ENCODE peak calls at places on chromosomes 11 and 22, in five cellular contexts. M, H, D, T and B are unnamed samples.

GRCh38 chr11:45859661-45860140 is 12.4 kb downstream of the CRY2 start:
- DNase-seq in M (no peak), H (no peak), D (no peak), T (peak), B (no peak)

GRCh38 chr11:10351768-10352641 is 47.1 kb downstream of the ADM start:
- DNase-seq in M (no peak), H (no peak), D (no peak), T (no peak), B (no peak)

GRCh38 chr11:86244063-86244521 is 461 bp upstream of the EED start:
- DNase-seq in M (peak), H (peak), D (peak), T (peak), B (peak)

GRCh38 chr11:47325271-47326041 is 27.0 kb downstream of the MYBPC3 start:
- DNase-seq in M (no peak), H (no peak), D (no peak), T (no peak), B (no peak)

GRCh38 chr22:25334091-25334490 is 114.7 kb downstream of the CRYBB2 start:
- DNase-seq in M (peak), H (no peak), D (peak), T (no peak), B (no peak)

GRCh38 chr11:119795231-119795630 is 66.2 kb upstream of the NECTIN1 start:
- DNase-seq in M (no peak), H (peak), D (no peak), T (no peak), B (no peak)

GRCh38 chr22:42644422-42645340 is 4.3 kb upstream of the ATP5MGL start:
- DNase-seq in M (no peak), H (no peak), D (no peak), T (peak), B (no peak)

GRCh38 chr11:86249307-86250098 is 5.0 kb downstream of the EED start:
- DNase-seq in M (no peak), H (no peak), D (no peak), T (no peak), B (no peak)

GRCh38 chr11:72116019-72116755 is 3.7 kb upstream of the ANAPC15 start:
- DNase-seq in M (no peak), H (no peak), D (no peak), T (no peak), B (no peak)

GRCh38 chr11:44733877-44734276 is 7.1 kb downstream of the TSPAN18 start:
- DNase-seq in M (no peak), H (no peak), D (no peak), T (no peak), B (no peak)

GRCh38 chr22:49824185-49824925 is 3.3 kb downstream of the BRD1 start:
- DNase-seq in M (no peak), H (no peak), D (no peak), T (no peak), B (no peak)

GRCh38 chr11:13152736-13153541 is 124.7 kb upstream of the BMAL1 start:
- DNase-seq in M (no peak), H (peak), D (no peak), T (no peak), B (no peak)

GRCh38 chr22:17867160-17867785 is 93.0 kb upstream of the BID start:
- DNase-seq in M (no peak), H (no peak), D (no peak), T (peak), B (no peak)

GRCh38 chr22:49303781-49304461 is 523.8 kb downstream of the BRD1 start:
- DNase-seq in M (no peak), H (no peak), D (no peak), T (peak), B (peak)

GRCh38 chr11:133829566-133829965 is 15.7 kb downstream of the SPATA19 start:
- DNase-seq in M (no peak), H (no peak), D (no peak), T (no peak), B (no peak)

GRCh38 chr11:99135508-99135907 is 114.8 kb downstream of the CNTN5 start:
- DNase-seq in M (no peak), H (no peak), D (no peak), T (no peak), B (no peak)

GRCh38 chr11:1952806-1953482 is 5.8 kb downstream of the MRPL23 start:
- DNase-seq in M (no peak), H (no peak), D (no peak), T (peak), B (no peak)